ENCODE peak calls at places on chromosomes 5 and 9, in five cellular contexts. K is DMS 273 treated with DMSO at 0.1 percent for 48 hours, Q is HCT116, N is substantia nigra, R is cardiac muscle cell. G is an unnamed sample.

GRCh38 chr5:135126688-135127603 is 92.9 kb upstream of the PITX1 start:
- DNase-seq in K (peak), Q (no peak), N (no peak), R (no peak), G (no peak)

GRCh38 chr9:120899490-120900037 is 22.6 kb upstream of the PHF19 start:
- DNase-seq in K (no peak), Q (no peak), N (no peak), R (no peak), G (no peak)

GRCh38 chr9:134723037-134723436 is 81.4 kb downstream of the COL5A1 start:
- DNase-seq in K (no peak), Q (no peak), N (no peak), R (no peak), G (no peak)

GRCh38 chr5:76579166-76579765 is 43.9 kb downstream of the F2RL2 start:
- DNase-seq in K (no peak), Q (no peak), N (no peak), R (peak), G (no peak)

GRCh38 chr9:79694208-79694607 is 122.4 kb downstream of the TLE4 start:
- DNase-seq in K (no peak), Q (no peak), N (no peak), R (no peak), G (no peak)

GRCh38 chr5:492314-492893 is 31.8 kb downstream of the SLC9A3 start:
- DNase-seq in K (no peak), Q (no peak), N (no peak), R (no peak), G (no peak)

GRCh38 chr9:73979894-73980264 is 517.3 kb upstream of the RORB start:
- DNase-seq in K (no peak), Q (no peak), N (no peak), R (peak), G (no peak)

GRCh38 chr5:175840050-175840841 is 31.1 kb upstream of the CPLX2 start:
- DNase-seq in K (no peak), Q (no peak), N (no peak), R (peak), G (no peak)

GRCh38 chr5:137148656-137149055 is 350.5 kb downstream of the SPOCK1 start:
- DNase-seq in K (no peak), Q (no peak), N (no peak), R (no peak), G (no peak)